ENCODE peak calls at places on chromosomes 12 and 14, in eight cellular contexts. One of them, this sample, is unnamed.

GRCh38 chr12:55629058-55629841 is 7.4 kb upstream of the OR10P1 start:
- DNase-seq in uterus: no peak
- DNase-seq in ovary: no peak
- DNase-seq in hepatocyte: no peak
- DNase-seq in lung: no peak
- DNase-seq in IMR-90: no peak
- DNase-seq in breast epithelium: no peak
- DNase-seq in thyroid gland: no peak
- DNase-seq in this sample: no peak

GRCh38 chr14:100341301-100342031 is 18.3 kb downstream of the SLC25A47 start:
- DNase-seq in IMR-90: peak; percentile 95
- DNase-seq in uterus: no peak
- DNase-seq in lung: peak; percentile 63
- DNase-seq in ovary: no peak
- DNase-seq in hepatocyte: peak; percentile 62
- DNase-seq in thyroid gland: no peak
- DNase-seq in breast epithelium: no peak
- DNase-seq in this sample: peak; percentile 68

GRCh38 chr12:74482115-74482514 is 55.5 kb upstream of the ATXN7L3B start:
- DNase-seq in IMR-90: no peak
- DNase-seq in ovary: no peak
- DNase-seq in lung: no peak
- DNase-seq in thyroid gland: no peak
- DNase-seq in hepatocyte: no peak
- DNase-seq in uterus: no peak
- DNase-seq in breast epithelium: no peak
- DNase-seq in this sample: no peak

GRCh38 chr12:98725481-98726247 is 80.6 kb downstream of the APAF1 start:
- DNase-seq in lung: no peak
- DNase-seq in ovary: peak; percentile 52
- DNase-seq in IMR-90: peak; percentile 80
- DNase-seq in breast epithelium: no peak
- DNase-seq in thyroid gland: peak; percentile 46
- DNase-seq in uterus: peak; percentile 51
- DNase-seq in hepatocyte: peak; percentile 73
- DNase-seq in this sample: peak; percentile 71

GRCh38 chr14:88614218-88614907 is 51.5 kb downstream of the ZC3H14 start:
- DNase-seq in lung: no peak
- DNase-seq in breast epithelium: no peak
- DNase-seq in IMR-90: peak; percentile 81
- DNase-seq in hepatocyte: no peak
- DNase-seq in thyroid gland: no peak
- DNase-seq in ovary: no peak
- DNase-seq in uterus: no peak
- DNase-seq in this sample: no peak

GRCh38 chr14:35341454-35342159 is 49.4 kb downstream of the PSMA6 start:
- DNase-seq in hepatocyte: peak; percentile 85
- DNase-seq in IMR-90: peak; percentile 72
- DNase-seq in uterus: peak; percentile 89
- DNase-seq in lung: peak; percentile 95
- DNase-seq in breast epithelium: peak; percentile 97
- DNase-seq in ovary: peak; percentile 94
- DNase-seq in thyroid gland: peak; percentile 100
- DNase-seq in this sample: peak; percentile 85

GRCh38 chr14:92744198-92744597 is 4.2 kb downstream of the LGMN start:
- DNase-seq in ovary: no peak
- DNase-seq in thyroid gland: no peak
- DNase-seq in breast epithelium: no peak
- DNase-seq in IMR-90: no peak
- DNase-seq in hepatocyte: no peak
- DNase-seq in lung: no peak
- DNase-seq in uterus: no peak
- DNase-seq in this sample: no peak

GRCh38 chr12:110037315-110037714 is 11.0 kb downstream of the C12orf76 start:
- DNase-seq in lung: no peak
- DNase-seq in thyroid gland: no peak
- DNase-seq in IMR-90: no peak
- DNase-seq in hepatocyte: no peak
- DNase-seq in breast epithelium: no peak
- DNase-seq in ovary: no peak
- DNase-seq in uterus: no peak
- DNase-seq in this sample: no peak

GRCh38 chr14:44490966-44491365 is 16.1 kb downstream of the FSCB start:
- DNase-seq in breast epithelium: no peak
- DNase-seq in ovary: no peak
- DNase-seq in IMR-90: no peak
- DNase-seq in hepatocyte: no peak
- DNase-seq in uterus: no peak
- DNase-seq in lung: no peak
- DNase-seq in thyroid gland: no peak
- DNase-seq in this sample: no peak

GRCh38 chr12:47610847-47611246 is 95.0 kb downstream of the RPAP3 start:
- DNase-seq in breast epithelium: no peak
- DNase-seq in uterus: no peak
- DNase-seq in lung: no peak
- DNase-seq in ovary: no peak
- DNase-seq in thyroid gland: no peak
- DNase-seq in hepatocyte: no peak
- DNase-seq in IMR-90: no peak
- DNase-seq in this sample: no peak

GRCh38 chr12:52975820-52976573 is 27.1 kb downstream of the KRT18 start:
- DNase-seq in ovary: no peak
- DNase-seq in hepatocyte: peak; percentile 83
- DNase-seq in thyroid gland: peak; percentile 67
- DNase-seq in uterus: no peak
- DNase-seq in lung: no peak
- DNase-seq in IMR-90: peak; percentile 27
- DNase-seq in breast epithelium: no peak
- DNase-seq in this sample: no peak

GRCh38 chr14:73426877-73427276 is 31.5 kb downstream of the NUMB start:
- DNase-seq in hepatocyte: peak; percentile 8
- DNase-seq in ovary: no peak
- DNase-seq in uterus: no peak
- DNase-seq in IMR-90: peak; percentile 60
- DNase-seq in breast epithelium: no peak
- DNase-seq in lung: no peak
- DNase-seq in thyroid gland: no peak
- DNase-seq in this sample: peak; percentile 60

GRCh38 chr14:72651081-72651480 is 242.8 kb downstream of the DPF3 start:
- DNase-seq in ovary: peak; percentile 42
- DNase-seq in lung: no peak
- DNase-seq in uterus: no peak
- DNase-seq in IMR-90: peak; percentile 55
- DNase-seq in thyroid gland: no peak
- DNase-seq in breast epithelium: no peak
- DNase-seq in hepatocyte: no peak
- DNase-seq in this sample: peak; percentile 56

GRCh38 chr14:80364816-80365215 is 153.5 kb upstream of the DIO2 start:
- DNase-seq in hepatocyte: no peak
- DNase-seq in IMR-90: no peak
- DNase-seq in uterus: no peak
- DNase-seq in ovary: no peak
- DNase-seq in thyroid gland: no peak
- DNase-seq in breast epithelium: no peak
- DNase-seq in lung: no peak
- DNase-seq in this sample: no peak

GRCh38 chr14:49636866-49637265 is 1.8 kb upstream of the DNAAF2 start:
- DNase-seq in ovary: no peak
- DNase-seq in uterus: no peak
- DNase-seq in breast epithelium: no peak
- DNase-seq in hepatocyte: no peak
- DNase-seq in thyroid gland: no peak
- DNase-seq in lung: no peak
- DNase-seq in IMR-90: no peak
- DNase-seq in this sample: no peak

GRCh38 chr12:124603910-124604775 is 36.7 kb upstream of the NCOR2 start:
- DNase-seq in ovary: no peak
- DNase-seq in uterus: no peak
- DNase-seq in lung: no peak
- DNase-seq in IMR-90: no peak
- DNase-seq in thyroid gland: no peak
- DNase-seq in hepatocyte: peak; percentile 52
- DNase-seq in breast epithelium: no peak
- DNase-seq in this sample: no peak

GRCh38 chr12:94725375-94726168 is 75.2 kb upstream of the TMCC3 start:
- DNase-seq in lung: no peak
- DNase-seq in uterus: no peak
- DNase-seq in hepatocyte: peak; percentile 37
- DNase-seq in thyroid gland: no peak
- DNase-seq in ovary: no peak
- DNase-seq in breast epithelium: no peak
- DNase-seq in IMR-90: peak; percentile 26
- DNase-seq in this sample: peak; percentile 82

DNA sequence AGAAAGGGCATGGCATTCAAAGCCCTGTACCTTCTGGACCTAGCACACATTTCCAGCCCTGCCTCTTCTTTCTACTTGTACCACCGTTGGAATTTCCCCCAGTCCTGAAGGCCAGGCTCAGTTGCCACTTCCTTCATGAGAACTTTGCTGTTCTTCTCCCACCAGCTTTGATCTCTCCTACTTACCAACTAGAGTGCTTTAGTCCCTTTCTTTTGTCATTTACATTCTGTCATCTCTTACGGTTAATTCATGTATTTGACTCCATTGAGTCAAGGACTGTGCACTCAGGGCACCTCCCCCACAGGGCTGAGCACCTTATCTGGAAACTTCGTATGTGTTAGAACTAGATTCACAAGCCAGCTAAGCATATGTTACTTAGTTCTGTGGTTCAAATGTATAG is 26.3 kb downstream of the BICDL1 start:
- DNase-seq in thyroid gland: no peak
- DNase-seq in lung: no peak
- DNase-seq in ovary: no peak
- DNase-seq in breast epithelium: no peak
- DNase-seq in IMR-90: no peak
- DNase-seq in uterus: no peak
- DNase-seq in hepatocyte: no peak
- DNase-seq in this sample: no peak
- H3K27ac ChIP-seq in thyroid gland: no peak overlapping the region
- H3K27ac ChIP-seq in lung: no peak overlapping the region
- H3K27ac ChIP-seq in ovary: no peak overlapping the region
- H3K27ac ChIP-seq in breast epithelium: no peak overlapping the region
- H3K27ac ChIP-seq in IMR-90: no peak overlapping the region
- H3K27ac ChIP-seq in uterus: no peak overlapping the region
- H3K27ac ChIP-seq in hepatocyte: no peak overlapping the region
- H3K27ac ChIP-seq in this sample: no peak overlapping the region

GRCh38 chr12:107925125-107925524 is 150.6 kb downstream of the ASCL4 start:
- DNase-seq in thyroid gland: no peak
- DNase-seq in hepatocyte: no peak
- DNase-seq in IMR-90: no peak
- DNase-seq in ovary: no peak
- DNase-seq in breast epithelium: no peak
- DNase-seq in lung: no peak
- DNase-seq in uterus: no peak
- DNase-seq in this sample: no peak

GRCh38 chr12:107931761-107932160 is 157.3 kb downstream of the ASCL4 start:
- DNase-seq in IMR-90: no peak
- DNase-seq in uterus: no peak
- DNase-seq in thyroid gland: no peak
- DNase-seq in lung: no peak
- DNase-seq in ovary: no peak
- DNase-seq in hepatocyte: no peak
- DNase-seq in breast epithelium: no peak
- DNase-seq in this sample: no peak

GRCh38 chr12:107929436-107929835 is 154.9 kb downstream of the ASCL4 start:
- DNase-seq in ovary: no peak
- DNase-seq in breast epithelium: no peak
- DNase-seq in IMR-90: peak; percentile 10
- DNase-seq in lung: no peak
- DNase-seq in thyroid gland: no peak
- DNase-seq in hepatocyte: peak; percentile 32
- DNase-seq in uterus: no peak
- DNase-seq in this sample: peak; percentile 38
- H3K4me3 ChIP-seq in ovary: no peak overlapping the region
- H3K4me3 ChIP-seq in breast epithelium: no peak overlapping the region
- H3K4me3 ChIP-seq in IMR-90: no peak overlapping the region
- H3K4me3 ChIP-seq in lung: no peak overlapping the region
- H3K4me3 ChIP-seq in thyroid gland: no peak overlapping the region
- H3K4me3 ChIP-seq in hepatocyte: no peak overlapping the region
- H3K4me3 ChIP-seq in uterus: no peak overlapping the region
- H3K4me3 ChIP-seq in this sample: no peak overlapping the region

GRCh38 chr12:31033146-31033545 is 40.5 kb upstream of the DDX11 start:
- DNase-seq in uterus: no peak
- DNase-seq in thyroid gland: peak; percentile 5
- DNase-seq in breast epithelium: no peak
- DNase-seq in hepatocyte: no peak
- DNase-seq in lung: no peak
- DNase-seq in IMR-90: no peak
- DNase-seq in ovary: no peak
- DNase-seq in this sample: no peak

GRCh38 chr12:31035226-31035625 is 38.4 kb upstream of the DDX11 start:
- DNase-seq in breast epithelium: no peak
- DNase-seq in ovary: no peak
- DNase-seq in lung: no peak
- DNase-seq in hepatocyte: no peak
- DNase-seq in thyroid gland: no peak
- DNase-seq in uterus: no peak
- DNase-seq in IMR-90: no peak
- DNase-seq in this sample: no peak

GRCh38 chr12:31034372-31034771 is 39.3 kb upstream of the DDX11 start:
- DNase-seq in lung: no peak
- DNase-seq in hepatocyte: no peak
- DNase-seq in thyroid gland: no peak
- DNase-seq in uterus: no peak
- DNase-seq in breast epithelium: no peak
- DNase-seq in IMR-90: no peak
- DNase-seq in ovary: no peak
- DNase-seq in this sample: no peak

GRCh38 chr12:31031951-31032335 is 41.7 kb upstream of the DDX11 start:
- DNase-seq in hepatocyte: no peak
- DNase-seq in lung: no peak
- DNase-seq in IMR-90: no peak
- DNase-seq in thyroid gland: no peak
- DNase-seq in uterus: no peak
- DNase-seq in breast epithelium: no peak
- DNase-seq in ovary: no peak
- DNase-seq in this sample: no peak

DNA sequence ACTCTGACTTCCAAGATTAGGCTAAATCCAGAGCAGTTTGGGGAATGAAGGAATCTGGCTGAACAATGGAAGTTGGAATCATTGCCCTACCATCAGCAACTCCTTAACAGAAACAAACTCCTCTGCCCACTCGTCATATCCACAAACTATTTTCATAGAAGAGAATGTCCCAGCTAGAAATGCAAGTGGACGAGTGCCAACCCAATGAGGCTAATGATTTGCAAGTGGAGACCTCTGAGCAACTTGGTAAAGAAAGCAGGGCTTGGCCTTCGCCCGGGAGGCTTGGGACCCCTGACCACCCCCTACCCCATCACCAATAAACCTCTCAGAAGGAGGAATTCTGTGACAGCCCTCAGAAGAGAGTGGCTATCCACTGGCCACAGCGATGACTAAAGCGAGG is 40.0 kb upstream of the DDX11 start:
- DNase-seq in lung: no peak
- DNase-seq in hepatocyte: no peak
- DNase-seq in breast epithelium: no peak
- DNase-seq in uterus: no peak
- DNase-seq in ovary: peak; percentile 21
- DNase-seq in thyroid gland: peak; percentile 9
- DNase-seq in IMR-90: no peak
- DNase-seq in this sample: no peak
- H3K27ac ChIP-seq in lung: no peak overlapping the region
- H3K27ac ChIP-seq in hepatocyte: no peak overlapping the region
- H3K27ac ChIP-seq in breast epithelium: no peak overlapping the region
- H3K27ac ChIP-seq in uterus: no peak overlapping the region
- H3K27ac ChIP-seq in ovary: no peak overlapping the region
- H3K27ac ChIP-seq in thyroid gland: no peak overlapping the region
- H3K27ac ChIP-seq in IMR-90: no peak overlapping the region
- H3K27ac ChIP-seq in this sample: no peak overlapping the region

GRCh38 chr12:103495783-103496456 is at the start of gene C12orf42:
- DNase-seq in breast epithelium: peak; percentile 26
- DNase-seq in ovary: no peak
- DNase-seq in hepatocyte: peak; percentile 24
- DNase-seq in lung: no peak
- DNase-seq in uterus: peak; percentile 27
- DNase-seq in thyroid gland: peak; percentile 8
- DNase-seq in IMR-90: no peak
- DNase-seq in this sample: peak; percentile 26
- H3K4me3 ChIP-seq in breast epithelium: peak within 1 kb of the TSS; percentile 21
- H3K4me3 ChIP-seq in ovary: no peak within 1 kb of the TSS
- H3K4me3 ChIP-seq in hepatocyte: peak within 1 kb of the TSS; percentile 33
- H3K4me3 ChIP-seq in lung: no peak within 1 kb of the TSS
- H3K4me3 ChIP-seq in uterus: no peak within 1 kb of the TSS
- H3K4me3 ChIP-seq in thyroid gland: no peak within 1 kb of the TSS
- H3K4me3 ChIP-seq in IMR-90: no peak within 1 kb of the TSS
- H3K4me3 ChIP-seq in this sample: peak within 1 kb of the TSS; percentile 44

This sample was measured in cardiac muscle cell.